ENCODE peak calls at places on chromosomes 11 and 22, in seven cellular contexts. One of them, this sample, is unnamed.

GRCh38 chr11:114366331-114367243 is 33.7 kb downstream of the C11orf71 start:
- DNase-seq in PC-9: peak
- DNase-seq in endothelial cell of umbilical vein: peak
- DNase-seq in MM.1S: no peak
- DNase-seq in HCT116: no peak
- DNase-seq in H1: no peak
- DNase-seq in PC-3: peak
- DNase-seq in this sample: peak

GRCh38 chr22:31091106-31091975 is 10.2 kb downstream of the SMTN start:
- DNase-seq in PC-3: no peak
- DNase-seq in HCT116: no peak
- DNase-seq in H1: no peak
- DNase-seq in PC-9: no peak
- DNase-seq in MM.1S: no peak
- DNase-seq in endothelial cell of umbilical vein: no peak
- DNase-seq in this sample: no peak

GRCh38 chr11:116715383-116715782 is 57.4 kb downstream of the BUD13 start:
- DNase-seq in MM.1S: no peak
- DNase-seq in PC-9: no peak
- DNase-seq in HCT116: no peak
- DNase-seq in H1: no peak
- DNase-seq in PC-3: no peak
- DNase-seq in endothelial cell of umbilical vein: no peak
- DNase-seq in this sample: no peak

GRCh38 chr11:119094816-119095065 is 6.9 kb downstream of the DPAGT1 start:
- DNase-seq in PC-9: peak
- DNase-seq in HCT116: no peak
- DNase-seq in H1: no peak
- DNase-seq in MM.1S: peak
- DNase-seq in endothelial cell of umbilical vein: peak
- DNase-seq in PC-3: peak
- DNase-seq in this sample: peak

GRCh38 chr11:36231300-36231699 is 57.9 kb downstream of the COMMD9 start:
- DNase-seq in PC-3: peak
- DNase-seq in H1: no peak
- DNase-seq in MM.1S: no peak
- DNase-seq in PC-9: no peak
- DNase-seq in endothelial cell of umbilical vein: peak
- DNase-seq in HCT116: no peak
- DNase-seq in this sample: peak

GRCh38 chr22:22035771-22036314 is 53.3 kb upstream of the TOP3B start:
- DNase-seq in PC-3: no peak
- DNase-seq in HCT116: no peak
- DNase-seq in endothelial cell of umbilical vein: no peak
- DNase-seq in MM.1S: no peak
- DNase-seq in PC-9: no peak
- DNase-seq in H1: no peak
- DNase-seq in this sample: no peak

GRCh38 chr22:47724751-47725150 is 962.3 kb downstream of the TBC1D22A start:
- DNase-seq in PC-3: no peak
- DNase-seq in HCT116: no peak
- DNase-seq in PC-9: no peak
- DNase-seq in MM.1S: no peak
- DNase-seq in endothelial cell of umbilical vein: no peak
- DNase-seq in H1: no peak
- DNase-seq in this sample: no peak

GRCh38 chr11:88050247-88050646 is 125.0 kb downstream of the RAB38 start:
- DNase-seq in PC-3: peak
- DNase-seq in endothelial cell of umbilical vein: no peak
- DNase-seq in PC-9: no peak
- DNase-seq in H1: no peak
- DNase-seq in HCT116: no peak
- DNase-seq in MM.1S: no peak
- DNase-seq in this sample: no peak

GRCh38 chr11:118629761-118630661 is 22.6 kb downstream of the PHLDB1 start:
- DNase-seq in PC-3: no peak
- DNase-seq in HCT116: no peak
- DNase-seq in MM.1S: no peak
- DNase-seq in endothelial cell of umbilical vein: no peak
- DNase-seq in PC-9: no peak
- DNase-seq in H1: no peak
- DNase-seq in this sample: no peak

GRCh38 chr11:66100272-66101037 is 30.4 kb downstream of the PACS1 start:
- DNase-seq in H1: no peak
- DNase-seq in HCT116: no peak
- DNase-seq in MM.1S: no peak
- DNase-seq in PC-9: no peak
- DNase-seq in endothelial cell of umbilical vein: no peak
- DNase-seq in PC-3: no peak
- DNase-seq in this sample: peak

GRCh38 chr11:126079640-126080205 is 17.1 kb upstream of the CDON start:
- DNase-seq in H1: no peak
- DNase-seq in MM.1S: no peak
- DNase-seq in endothelial cell of umbilical vein: no peak
- DNase-seq in HCT116: no peak
- DNase-seq in PC-9: peak
- DNase-seq in PC-3: peak
- DNase-seq in this sample: no peak

GRCh38 chr11:17280494-17281127 is 4.1 kb downstream of the NUCB2 start:
- DNase-seq in PC-9: no peak
- DNase-seq in MM.1S: no peak
- DNase-seq in HCT116: no peak
- DNase-seq in endothelial cell of umbilical vein: no peak
- DNase-seq in PC-3: no peak
- DNase-seq in H1: no peak
- DNase-seq in this sample: no peak

GRCh38 chr11:38950882-38951281 is 2352.8 kb upstream of the RAG2 start:
- DNase-seq in PC-3: peak
- DNase-seq in HCT116: no peak
- DNase-seq in PC-9: no peak
- DNase-seq in endothelial cell of umbilical vein: no peak
- DNase-seq in H1: no peak
- DNase-seq in MM.1S: no peak
- DNase-seq in this sample: no peak

GRCh38 chr22:38451404-38451803 is 3.6 kb downstream of the KCNJ4 start:
- DNase-seq in PC-9: no peak
- DNase-seq in HCT116: no peak
- DNase-seq in H1: no peak
- DNase-seq in PC-3: no peak
- DNase-seq in MM.1S: no peak
- DNase-seq in endothelial cell of umbilical vein: no peak
- DNase-seq in this sample: no peak

GRCh38 chr11:64415286-64415685 is 56.3 kb downstream of the RPS6KA4 start:
- DNase-seq in HCT116: no peak
- DNase-seq in H1: no peak
- DNase-seq in PC-3: no peak
- DNase-seq in MM.1S: no peak
- DNase-seq in endothelial cell of umbilical vein: no peak
- DNase-seq in PC-9: no peak
- DNase-seq in this sample: no peak

GRCh38 chr22:22787805-22788459 is 99.7 kb upstream of the IGLL5 start:
- DNase-seq in PC-9: peak
- DNase-seq in MM.1S: peak
- DNase-seq in endothelial cell of umbilical vein: peak
- DNase-seq in PC-3: peak
- DNase-seq in HCT116: peak
- DNase-seq in H1: no peak
- DNase-seq in this sample: peak

GRCh38 chr22:42368379-42369249 is 63.6 kb downstream of the NFAM1 start:
- DNase-seq in H1: no peak
- DNase-seq in HCT116: no peak
- DNase-seq in PC-3: no peak
- DNase-seq in MM.1S: no peak
- DNase-seq in PC-9: peak
- DNase-seq in endothelial cell of umbilical vein: no peak
- DNase-seq in this sample: no peak

GRCh38 chr11:100918551-100919500 is 210.8 kb downstream of the PGR start:
- DNase-seq in MM.1S: no peak
- DNase-seq in endothelial cell of umbilical vein: no peak
- DNase-seq in HCT116: no peak
- DNase-seq in PC-9: peak
- DNase-seq in PC-3: peak
- DNase-seq in H1: no peak
- DNase-seq in this sample: peak

GRCh38 chr22:19663286-19663815 is 51.0 kb upstream of the SEPTIN5 start:
- DNase-seq in PC-3: peak
- DNase-seq in MM.1S: peak
- DNase-seq in HCT116: no peak
- DNase-seq in PC-9: peak
- DNase-seq in H1: no peak
- DNase-seq in endothelial cell of umbilical vein: peak
- DNase-seq in this sample: peak

GRCh38 chr11:67468056-67468455 is 995 bp downstream of the TMEM134 start:
- DNase-seq in HCT116: no peak
- DNase-seq in H1: no peak
- DNase-seq in PC-9: peak
- DNase-seq in MM.1S: no peak
- DNase-seq in PC-3: peak
- DNase-seq in endothelial cell of umbilical vein: no peak
- DNase-seq in this sample: no peak

DNA sequence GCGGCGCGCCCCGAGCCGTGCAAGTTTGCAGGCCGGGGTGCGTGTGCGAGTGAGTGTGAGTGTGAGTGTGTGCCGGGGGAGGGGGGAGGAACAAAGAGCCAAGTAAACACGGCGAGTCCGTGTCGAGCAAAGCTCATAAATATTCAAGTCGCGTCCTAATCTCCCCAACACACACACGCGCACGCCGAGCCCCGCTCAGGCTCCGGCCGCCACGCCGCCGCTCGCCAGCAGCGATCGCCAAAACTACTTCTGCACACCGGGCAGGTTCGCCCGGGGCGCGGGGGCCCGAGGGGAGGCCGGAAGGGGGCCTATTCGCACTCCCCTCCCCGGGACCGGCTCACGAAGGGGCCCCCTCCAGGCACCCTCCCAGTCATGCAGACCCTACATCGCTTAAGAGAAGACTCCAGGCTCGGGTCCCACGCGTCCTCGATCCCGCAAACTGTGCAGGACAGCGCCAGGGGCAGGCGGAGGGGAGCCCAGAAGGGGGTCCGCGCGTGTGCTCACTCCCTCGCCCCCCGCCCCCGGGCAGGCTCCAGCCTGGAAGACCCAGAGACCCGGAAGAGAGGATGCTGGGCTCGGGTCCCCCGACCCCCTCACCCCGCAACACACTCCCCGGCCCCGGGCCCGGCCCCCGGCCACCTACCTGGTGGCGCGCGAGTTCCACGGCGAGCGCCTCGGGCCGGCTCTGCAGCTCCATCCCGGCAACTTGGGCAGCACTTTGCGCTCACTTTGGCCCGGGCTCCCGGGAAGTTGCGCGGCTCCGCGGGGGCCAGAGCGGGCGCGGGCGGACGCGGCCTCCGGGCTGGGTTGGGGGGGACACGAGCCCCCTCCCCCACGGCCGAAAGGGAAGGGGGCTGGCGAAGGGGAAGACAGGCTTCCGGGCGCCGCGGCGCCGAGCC is 703 bp downstream of the PHF21B start:
- DNase-seq in HCT116: no peak
- DNase-seq in PC-3: no peak
- DNase-seq in H1: no peak
- DNase-seq in PC-9: no peak
- DNase-seq in MM.1S: no peak
- DNase-seq in endothelial cell of umbilical vein: no peak
- DNase-seq in this sample: no peak
- TF ChIP-seq EZH2 in HCT116: no peak
- TF ChIP-seq EZH2 in PC-3: peak
- TF ChIP-seq EZH2 in H1: no peak
- TF ChIP-seq EZH2 in PC-9: no peak
- TF ChIP-seq EZH2 in MM.1S: no peak
- TF ChIP-seq EZH2 in endothelial cell of umbilical vein: peak
- TF ChIP-seq EZH2 in this sample: peak

DNA sequence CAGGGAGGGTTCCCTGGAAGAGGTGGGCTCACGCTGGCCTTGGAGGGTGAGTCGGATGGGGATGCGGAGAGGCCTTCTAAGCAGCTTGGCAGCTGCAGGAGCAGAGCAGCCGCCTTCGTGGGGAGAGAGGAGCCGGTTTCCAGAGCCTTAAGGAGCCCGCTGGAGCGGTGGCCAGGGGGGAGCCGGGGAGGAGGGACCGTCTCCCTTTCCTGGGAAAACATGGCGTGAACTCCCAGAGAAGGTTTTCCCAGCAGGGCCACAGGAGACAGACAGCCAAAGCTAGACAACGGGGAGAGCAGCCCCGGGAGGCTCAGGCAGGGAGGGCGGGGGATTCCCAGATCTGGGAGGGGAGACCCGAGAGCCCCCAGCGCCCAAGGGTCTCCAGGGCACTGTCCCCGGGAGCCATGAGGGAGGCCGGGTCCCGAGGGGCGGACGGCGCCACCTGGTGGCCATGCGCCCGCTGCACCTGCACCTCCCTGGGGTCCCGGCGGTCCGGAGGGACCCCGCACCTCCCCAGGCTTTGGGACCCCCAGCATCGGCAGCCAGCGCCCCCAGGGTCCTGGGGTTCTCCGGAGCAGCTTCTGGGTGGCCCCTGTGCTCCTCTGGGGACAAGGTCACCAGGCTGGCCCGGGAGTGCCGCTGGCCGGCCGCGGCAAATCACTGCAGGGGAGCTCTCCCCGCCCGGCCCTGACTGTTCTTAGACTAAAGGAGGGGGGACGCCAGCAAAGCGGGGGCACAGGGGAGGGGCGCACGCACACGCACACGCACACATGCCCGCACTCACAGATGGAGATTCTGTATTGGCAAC is 2.4 kb upstream of the SYT8 start:
- DNase-seq in HCT116: no peak
- DNase-seq in MM.1S: peak
- DNase-seq in PC-3: peak
- DNase-seq in endothelial cell of umbilical vein: no peak
- DNase-seq in PC-9: peak
- DNase-seq in H1: no peak
- DNase-seq in this sample: peak
- H3K27ac ChIP-seq in HCT116: no peak
- H3K27ac ChIP-seq in MM.1S: no peak
- H3K27ac ChIP-seq in PC-3: no peak
- H3K27ac ChIP-seq in endothelial cell of umbilical vein: no peak
- H3K27ac ChIP-seq in PC-9: no peak
- H3K27ac ChIP-seq in H1: no peak
- H3K27ac ChIP-seq in this sample: no peak

GRCh38 chr11:13594045-13594444 is 74.4 kb upstream of the FAR1 start:
- DNase-seq in H1: no peak
- DNase-seq in PC-9: no peak
- DNase-seq in MM.1S: no peak
- DNase-seq in PC-3: no peak
- DNase-seq in HCT116: no peak
- DNase-seq in endothelial cell of umbilical vein: no peak
- DNase-seq in this sample: no peak
- TF ChIP-seq CTCF in H1: no peak
- TF ChIP-seq CTCF in PC-9: no peak
- TF ChIP-seq CTCF in MM.1S: no peak
- TF ChIP-seq CTCF in PC-3: no peak
- TF ChIP-seq CTCF in HCT116: no peak
- TF ChIP-seq CTCF in endothelial cell of umbilical vein: no peak
- TF ChIP-seq CTCF in this sample: no peak

DNA sequence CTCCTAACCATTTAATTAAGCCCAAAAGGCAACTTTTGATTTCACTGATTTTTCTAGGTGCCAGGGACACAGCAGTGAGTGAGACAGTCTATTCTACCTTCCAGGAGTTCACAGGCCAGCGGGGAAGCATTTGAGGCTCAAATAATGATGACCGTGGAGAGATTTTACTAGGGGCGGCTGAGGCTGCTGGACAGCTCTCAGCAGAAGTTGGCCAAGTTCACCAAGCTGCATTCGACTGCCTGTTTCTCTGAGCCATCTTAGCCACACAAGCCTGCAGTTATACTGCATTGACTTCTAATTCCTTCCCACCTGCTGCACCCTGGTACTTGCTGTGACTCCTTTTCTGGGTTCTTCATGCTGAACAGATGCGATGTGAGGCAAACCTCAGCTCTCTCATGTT is 168.9 kb upstream of the TBCEL start:
- DNase-seq in PC-9: no peak
- DNase-seq in H1: no peak
- DNase-seq in PC-3: no peak
- DNase-seq in HCT116: no peak
- DNase-seq in endothelial cell of umbilical vein: no peak
- DNase-seq in MM.1S: no peak
- DNase-seq in this sample: no peak
- TF ChIP-seq EZH2 in PC-9: no peak
- TF ChIP-seq EZH2 in H1: no peak
- TF ChIP-seq EZH2 in PC-3: no peak
- TF ChIP-seq EZH2 in HCT116: no peak
- TF ChIP-seq EZH2 in endothelial cell of umbilical vein: no peak
- TF ChIP-seq EZH2 in MM.1S: no peak
- TF ChIP-seq EZH2 in this sample: no peak